ENCODE peak calls at places on chromosomes 5 and 9, in eight cellular contexts. C is prostate gland; K is NCI-H2029; L is activated CD8-positive, alpha-beta memory T cell treated with anti-CD3 and anti-CD28 coated beads for 48 hours; Z is occipital lobe; N is NCI-H2107; M is left cardiac atrium; X is caudate nucleus. O is an unnamed sample.

GRCh38 chr5:36407396-36407795 is 105.7 kb upstream of the RANBP3L start:
- DNase-seq in L (no peak), N (no peak), Z (no peak), X (no peak), K (no peak), M (no peak), C (no peak), O (no peak)

GRCh38 chr9:1383823-1384580 is 333.8 kb downstream of the DMRT2 start:
- DNase-seq in Z (no peak), C (no peak), L (no peak), X (no peak), K (no peak), M (no peak), N (no peak), O (no peak)

GRCh38 chr9:80797841-80798688 is 891.3 kb downstream of the TLE1 start:
- DNase-seq in K (no peak), C (peak), Z (peak), M (no peak), N (no peak), X (no peak), L (no peak), O (no peak)

GRCh38 chr5:142422426-142422825 is 97.6 kb upstream of the SPRY4 start:
- DNase-seq in Z (no peak), C (no peak), N (no peak), X (no peak), L (no peak), M (no peak), K (no peak), O (no peak)

GRCh38 chr9:126499911-126500599 is 113.7 kb upstream of the LMX1B start:
- DNase-seq in X (no peak), M (no peak), Z (no peak), L (no peak), N (no peak), K (no peak), C (no peak), O (no peak)

GRCh38 chr9:73199886-73200285 is 48.2 kb downstream of the ANXA1 start:
- DNase-seq in Z (no peak), C (peak), L (no peak), K (no peak), N (no peak), M (no peak), X (no peak), O (no peak)

GRCh38 chr9:137460363-137461315 is 1.5 kb upstream of the NSMF start:
- DNase-seq in N (no peak), C (no peak), X (no peak), M (peak), K (no peak), L (no peak), Z (no peak), O (no peak)

GRCh38 chr5:62473209-62473608 is 60.6 kb downstream of the IPO11 start:
- DNase-seq in K (no peak), C (no peak), Z (no peak), X (no peak), M (no peak), L (no peak), N (no peak), O (no peak)

GRCh38 chr5:152817311-152817710 is 412.2 kb upstream of the NMUR2 start:
- DNase-seq in X (no peak), M (no peak), L (no peak), N (no peak), K (no peak), Z (no peak), C (no peak), O (no peak)

GRCh38 chr5:18000744-18001143 is 366.5 kb downstream of the TAF11L14 start:
- DNase-seq in Z (no peak), X (no peak), N (no peak), M (no peak), L (no peak), K (no peak), C (no peak), O (no peak)

GRCh38 chr5:26329562-26330189 is 708.7 kb downstream of the CDH9 start:
- DNase-seq in Z (no peak), N (no peak), L (no peak), M (no peak), X (no peak), C (no peak), K (no peak), O (no peak)

GRCh38 chr9:120978987-120979386 is 52.4 kb upstream of the TRAF1 start:
- DNase-seq in M (no peak), N (no peak), L (no peak), X (no peak), Z (no peak), K (no peak), C (no peak), O (no peak)

GRCh38 chr5:177103523-177104253 is 17.0 kb downstream of the FGFR4 start:
- DNase-seq in M (no peak), C (no peak), K (peak), X (no peak), Z (no peak), N (no peak), L (no peak), O (no peak)

GRCh38 chr5:35863159-35863558 is 6.5 kb downstream of the IL7R start:
- DNase-seq in M (no peak), L (no peak), C (peak), N (no peak), Z (no peak), K (no peak), X (no peak), O (no peak)

GRCh38 chr9:21443849-21444625 is 3.8 kb downstream of the IFNA1 start:
- DNase-seq in M (no peak), K (no peak), C (no peak), L (no peak), X (no peak), N (no peak), Z (no peak), O (no peak)

GRCh38 chr9:89378541-89378940 is 60.2 kb downstream of the SECISBP2 start:
- DNase-seq in Z (no peak), L (no peak), K (no peak), M (no peak), N (no peak), C (no peak), X (no peak), O (no peak)

GRCh38 chr9:21527579-21527978 is 45.5 kb upstream of the IFNE start:
- DNase-seq in N (no peak), M (no peak), K (no peak), C (no peak), L (no peak), X (no peak), Z (no peak), O (no peak)

GRCh38 chr9:111937781-111938426 is 41.3 kb downstream of the UGCG start:
- DNase-seq in L (no peak), K (no peak), M (peak), C (no peak), X (no peak), N (no peak), Z (no peak), O (no peak)

GRCh38 chr9:22041792-22042191 is 32.7 kb upstream of the CDKN2B start:
- DNase-seq in C (peak), K (no peak), M (no peak), Z (no peak), N (no peak), X (no peak), L (no peak), O (no peak)

GRCh38 chr9:83138422-83139135 is 75.6 kb upstream of the RASEF start:
- DNase-seq in C (no peak), L (no peak), Z (no peak), X (no peak), N (no peak), K (no peak), M (no peak), O (no peak)

GRCh38 chr9:135664801-135665794 is 2.0 kb downstream of the LCN9 start:
- DNase-seq in N (no peak), L (no peak), M (no peak), Z (no peak), C (no peak), K (no peak), X (no peak), O (peak)

GRCh38 chr5:150317048-150318003 is 14.6 kb upstream of the ARSI start:
- DNase-seq in C (no peak), L (no peak), Z (no peak), N (no peak), M (no peak), K (no peak), X (no peak), O (no peak)

GRCh38 chr5:95940758-95941682 is 20.6 kb downstream of the ELL2 start:
- DNase-seq in N (no peak), X (peak), C (no peak), K (no peak), Z (peak), M (no peak), L (no peak), O (no peak)

GRCh38 chr9:72542917-72543316 is 21.5 kb downstream of the TMC1 start:
- DNase-seq in X (no peak), Z (no peak), N (no peak), C (no peak), L (no peak), M (no peak), K (no peak), O (no peak)

O was measured in breast epithelium.